ENCODE peak calls at places on chromosomes 5 and 9, in six cellular contexts. W is GM12878, K is WTC11, G is HepG2, N is K562, Z is H1. T is an unnamed sample.

GRCh38 chr5:174608631-174609097 is 115.7 kb upstream of the MSX2 start:
- DNase-seq in W (no peak), K (no peak), G (no peak), N (no peak), Z (no peak), T (peak)

GRCh38 chr9:123686131-123686848 is 243.6 kb downstream of the DENND1A start:
- DNase-seq in W (no peak), K (no peak), G (no peak), N (no peak), Z (no peak), T (no peak)

GRCh38 chr9:133003071-133003461 is 24.6 kb downstream of the GFI1B start:
- DNase-seq in W (no peak), K (peak), G (no peak), N (no peak), Z (no peak), T (no peak)

GRCh38 chr9:96021616-96022444 is 146.3 kb downstream of the ERCC6L2 start:
- DNase-seq in W (no peak), K (no peak), G (no peak), N (no peak), Z (no peak), T (no peak)

GRCh38 chr5:140801494-140801841 is 611 bp downstream of the PCDHA3 start:
- DNase-seq in W (no peak), K (no peak), G (no peak), N (no peak), Z (no peak), T (no peak)

GRCh38 chr5:2207416-2207950 is 324.8 kb upstream of the IRX4 start:
- DNase-seq in W (no peak), K (no peak), G (no peak), N (no peak), Z (no peak), T (no peak)

GRCh38 chr5:78795757-78796156 is 147.2 kb upstream of the LHFPL2 start:
- DNase-seq in W (no peak), K (no peak), G (peak), N (no peak), Z (no peak), T (no peak)

GRCh38 chr5:21688655-21689054 is 1164.5 kb downstream of the CDH12 start:
- DNase-seq in W (no peak), K (no peak), G (no peak), N (no peak), Z (no peak), T (no peak)

GRCh38 chr5:173108914-173109313 is 35.4 kb upstream of the BNIP1 start:
- DNase-seq in W (no peak), K (no peak), G (no peak), N (no peak), Z (no peak), T (no peak)

GRCh38 chr9:109466623-109467590 is 31.2 kb downstream of the PTPN3 start:
- DNase-seq in W (no peak), K (no peak), G (no peak), N (no peak), Z (no peak), T (no peak)

DNA sequence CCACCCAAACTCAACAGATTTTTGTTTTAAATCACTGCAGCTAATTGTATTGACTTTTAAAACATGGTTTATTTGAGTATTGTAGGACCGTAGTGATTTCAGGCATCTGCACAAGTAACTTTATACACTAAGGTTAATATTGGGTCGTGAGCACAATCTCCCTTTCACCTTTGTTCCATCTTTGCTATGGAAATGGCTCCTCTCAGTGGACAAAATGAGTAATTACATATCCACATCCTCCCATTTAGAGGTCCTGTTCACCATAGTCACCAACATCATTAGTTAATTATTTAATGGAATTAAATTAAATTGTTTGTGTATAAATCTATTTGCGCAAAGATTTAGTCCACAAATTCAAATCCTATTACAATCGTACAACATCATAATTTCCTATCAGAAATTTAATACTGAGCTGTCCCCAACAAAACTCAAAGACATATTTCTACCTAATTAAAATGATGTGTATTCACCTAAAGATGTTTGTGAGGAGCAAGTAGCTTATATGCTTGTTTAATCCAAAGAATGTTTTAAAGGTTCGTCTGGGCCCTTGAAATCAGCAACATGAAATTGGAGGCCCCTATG is 173.0 kb upstream of the DAPK1 start:
- DNase-seq in W (peak), K (no peak), G (peak), N (peak), Z (no peak), T (peak)
- TF ChIP-seq ATF3 in W (no peak), K (no peak), G (no peak), N (no peak), Z (no peak), T (no peak)

GRCh38 chr5:147346006-147346561 is 111.3 kb downstream of the STK32A start:
- DNase-seq in W (no peak), K (no peak), G (no peak), N (no peak), Z (no peak), T (no peak)

GRCh38 chr5:147344861-147345260 is 110.0 kb downstream of the STK32A start:
- DNase-seq in W (no peak), K (no peak), G (no peak), N (no peak), Z (no peak), T (no peak)

GRCh38 chr5:147349241-147349640 is 114.4 kb downstream of the STK32A start:
- DNase-seq in W (no peak), K (no peak), G (no peak), N (no peak), Z (no peak), T (no peak)

DNA sequence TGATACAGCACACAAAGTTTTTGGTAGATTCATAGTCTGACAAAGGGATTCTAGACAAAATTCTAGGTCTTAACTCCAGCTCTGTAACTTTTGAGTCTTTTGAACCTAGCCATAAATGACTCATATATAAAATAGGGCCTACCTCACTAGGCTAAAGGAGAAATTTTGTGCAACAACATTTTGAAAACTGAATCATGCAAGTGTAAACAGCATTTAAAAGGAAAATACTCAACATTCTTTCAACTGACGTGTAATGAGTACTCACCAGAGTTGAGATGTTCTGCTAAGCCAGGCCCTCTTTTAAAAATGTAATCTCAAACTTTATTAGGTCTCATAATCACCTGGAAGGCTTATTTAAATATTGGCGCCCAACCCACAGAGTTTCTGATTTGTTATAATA is 113.2 kb downstream of the STK32A start:
- DNase-seq in W (no peak), K (no peak), G (no peak), N (no peak), Z (no peak), T (no peak)
- TF ChIP-seq ATF3 in W (no peak), K (no peak), G (no peak), N (no peak), Z (no peak), T (no peak)

GRCh38 chr5:169307648-169308047 is 6.7 kb upstream of the SLIT3 start:
- DNase-seq in W (no peak), K (no peak), G (no peak), N (no peak), Z (no peak), T (no peak)
- TF ChIP-seq ATF3 in W (no peak), K (no peak), G (no peak), N (no peak), Z (no peak), T (no peak)

GRCh38 chr5:132807163-132807838 is 5.8 kb upstream of the SOWAHA start:
- DNase-seq in W (peak), K (peak), G (peak), N (no peak), Z (no peak), T (peak)
- TF ChIP-seq ATF3 in W (no peak), K (no peak), G (no peak), N (no peak), Z (no peak), T (no peak)

GRCh38 chr9:21974230-21974541 is 20.0 kb downstream of the CDKN2A start:
- DNase-seq in W (no peak), K (no peak), G (no peak), N (no peak), Z (no peak), T (no peak)
- TF ChIP-seq ATF3 in W (no peak), K (no peak), G (no peak), N (no peak), Z (no peak), T (no peak)

GRCh38 chr9:92294297-92294676 is 790 bp upstream of the IARS1 start:
- DNase-seq in W (no peak), K (no peak), G (peak), N (no peak), Z (no peak), T (no peak)
- TF ChIP-seq ATF3 in W (no peak), K (no peak), G (no peak), N (no peak), Z (no peak), T (no peak)

GRCh38 chr9:129646252-129646651 is 4.3 kb upstream of the ASB6 start:
- DNase-seq in W (no peak), K (no peak), G (no peak), N (no peak), Z (no peak), T (no peak)

GRCh38 chr9:129644902-129645301 is 3.0 kb upstream of the ASB6 start:
- DNase-seq in W (no peak), K (no peak), G (no peak), N (no peak), Z (no peak), T (no peak)

GRCh38 chr9:129648092-129648763 is 6.3 kb upstream of the ASB6 start:
- DNase-seq in W (no peak), K (no peak), G (no peak), N (no peak), Z (no peak), T (no peak)

GRCh38 chr9:129647635-129648034 is 5.7 kb upstream of the ASB6 start:
- DNase-seq in W (no peak), K (no peak), G (no peak), N (no peak), Z (no peak), T (no peak)

DNA sequence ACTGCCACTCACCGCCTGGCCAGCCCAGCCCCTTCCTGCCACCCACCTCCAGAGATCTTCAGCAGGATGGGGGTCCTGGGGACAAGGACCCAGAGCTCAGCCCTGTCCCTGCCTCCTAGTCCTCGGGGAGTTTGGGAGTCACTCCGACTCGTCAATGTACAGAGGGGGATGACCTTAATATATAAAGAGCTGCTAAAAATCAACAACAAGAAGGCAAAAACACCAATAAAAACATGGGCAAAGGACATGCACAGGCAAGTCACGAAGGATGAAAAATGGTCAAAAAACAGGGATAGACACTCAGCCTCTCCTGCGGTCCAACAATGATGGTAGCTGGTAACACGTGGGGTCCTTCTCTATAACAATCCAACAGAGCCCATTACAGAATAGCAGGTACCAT is 4.7 kb upstream of the ASB6 start:
- DNase-seq in W (no peak), K (no peak), G (no peak), N (no peak), Z (no peak), T (no peak)
- TF ChIP-seq ATF3 in W (no peak), K (no peak), G (no peak), N (no peak), Z (no peak), T (no peak)

T was measured in HCT116.